ENCODE peak calls at places on chromosome 16, in six cellular contexts. S is psoas muscle, G is breast epithelium, E is pancreas, Q is tibial nerve, L is K562. C is an unnamed sample. For H3K9me3, the result is how much of the 10 kb centered on the place peaks cover.

GRCh38 chr16:85171809-85172464 is 59.7 kb upstream of the CIBAR2 start:
- DNase-seq in G (no peak), E (no peak), S (peak), Q (no peak), L (no peak), C (peak)

GRCh38 chr16:275041-275621 is 613 bp downstream of the RGS11 start:
- DNase-seq in G (no peak), E (no peak), S (no peak), L (no peak), Q (no peak), C (no peak)

GRCh38 chr16:65038125-65038524 is 83.7 kb downstream of the CDH11 start:
- DNase-seq in Q (no peak), E (no peak), S (no peak), G (no peak), L (no peak), C (no peak)

GRCh38 chr16:75288596-75289120 is 37.2 kb upstream of the BCAR1 start:
- DNase-seq in L (no peak), G (no peak), S (no peak), E (no peak), Q (no peak), C (no peak)

GRCh38 chr16:66326995-66327513 is 39.4 kb upstream of the CDH5 start:
- DNase-seq in Q (no peak), S (no peak), G (no peak), L (peak), E (peak), C (peak)

GRCh38 chr16:53159781-53160436 is 105.1 kb downstream of the CHD9 start:
- DNase-seq in L (peak), E (no peak), G (no peak), S (no peak), Q (no peak), C (peak)

GRCh38 chr16:74487634-74488495 is 66.6 kb upstream of the CLEC18B start:
- DNase-seq in E (no peak), Q (no peak), S (no peak), G (no peak), L (no peak), C (no peak)

GRCh38 chr16:67546761-67547422 is 15.4 kb upstream of the CTCF start:
- DNase-seq in G (peak), S (peak), Q (peak), E (peak), L (peak), C (peak)

GRCh38 chr16:22678311-22678710 is 135.7 kb upstream of the HS3ST2 start:
- DNase-seq in S (no peak), Q (no peak), E (no peak), L (no peak), G (no peak), C (no peak)

GRCh38 chr16:89354325-89354724 is 136.0 kb downstream of the ANKRD11 start:
- DNase-seq in L (no peak), S (peak), Q (no peak), E (peak), G (no peak), C (no peak)

GRCh38 chr16:89847056-89847929 is 19.0 kb downstream of the SPIRE2 start:
- DNase-seq in G (no peak), E (no peak), Q (no peak), S (no peak), L (no peak), C (peak)

GRCh38 chr16:53933407-53933806 is 229.5 kb downstream of the FTO start:
- DNase-seq in S (no peak), Q (no peak), E (no peak), L (no peak), G (no peak), C (no peak)

GRCh38 chr16:55499951-55500350 is 8.9 kb upstream of the LPCAT2 start:
- DNase-seq in E (no peak), L (no peak), G (peak), Q (no peak), S (no peak), C (peak)

GRCh38 chr16:4172070-4172469 is 55.8 kb upstream of the ADCY9 start:
- DNase-seq in Q (no peak), E (no peak), G (no peak), S (no peak), L (no peak), C (no peak)

GRCh38 chr16:20315764-20316163 is 11.5 kb downstream of the GP2 start:
- DNase-seq in L (no peak), G (no peak), E (no peak), Q (no peak), S (no peak), C (no peak)

GRCh38 chr16:66961065-66961744 is at the start of gene CES3:
- DNase-seq in G (no peak), Q (no peak), S (peak), E (peak), L (peak), C (peak)

GRCh38 chr16:71340406-71340805 is 18.1 kb upstream of the CALB2 start:
- DNase-seq in L (no peak), G (no peak), S (no peak), E (no peak), Q (no peak), C (no peak)

GRCh38 chr16:17939052-17939673 is 397.4 kb downstream of the NPIPA8 start:
- DNase-seq in E (no peak), Q (no peak), G (no peak), L (no peak), S (no peak), C (no peak)

GRCh38 chr16:86880316-86881117 is 302.2 kb downstream of the FOXL1 start:
- DNase-seq in L (no peak), E (no peak), G (no peak), Q (no peak), S (no peak), C (no peak)

GRCh38 chr16:12386076-12386641 is 409.6 kb downstream of the SNX29 start:
- DNase-seq in E (no peak), Q (no peak), G (no peak), L (no peak), S (no peak), C (no peak)

GRCh38 chr16:87607223-87607622 is 4.9 kb downstream of the JPH3 start:
- DNase-seq in S (no peak), G (no peak), Q (no peak), L (peak), E (no peak), C (no peak)

GRCh38 chr16:89027281-89027680 is 50.3 kb upstream of the CBFA2T3 start:
- DNase-seq in Q (no peak), S (no peak), L (no peak), E (no peak), G (no peak), C (no peak)

GRCh38 chr16:87723224-87723619 is 42.6 kb downstream of the KLHDC4 start:
- DNase-seq in S (peak), Q (peak), G (no peak), E (peak), L (peak), C (peak)

GRCh38 chr16:89378947-89379771 is 111.2 kb downstream of the ANKRD11 start:
- DNase-seq in E (no peak), L (no peak), S (peak), Q (no peak), G (no peak), C (no peak)

GRCh38 chr16:24378999-24379398 is 122.9 kb downstream of the CACNG3 start:
- DNase-seq in G (no peak), Q (no peak), E (no peak), S (no peak), L (no peak), C (no peak)
- H3K9me3 ChIP-seq in G (half or more), Q (under half), E (under half), S (under half), L (under half), C (under half)

GRCh38 chr16:57484515-57485005 is 1.7 kb downstream of the DOK4 start:
- DNase-seq in S (no peak), L (no peak), E (no peak), G (no peak), Q (no peak), C (no peak)
- H3K9me3 ChIP-seq in S (under half), L (under half), E (under half), G (under half), Q (under half), C (under half)

GRCh38 chr16:31893824-31894223 is 20.2 kb downstream of the ZNF267 start:
- DNase-seq in E (no peak), S (no peak), Q (no peak), G (no peak), L (no peak), C (no peak)
- H3K9me3 ChIP-seq in E (under half), S (under half), Q (under half), G (under half), L (half or more), C (under half)

GRCh38 chr16:35377142-35377541 is 1917.7 kb downstream of the TP53TG3F start:
- DNase-seq in S (no peak), G (no peak), E (no peak), L (no peak), Q (no peak), C (no peak)
- H3K9me3 ChIP-seq in S (under half), G (under half), E (under half), L (under half), Q (under half), C (under half)

DNA sequence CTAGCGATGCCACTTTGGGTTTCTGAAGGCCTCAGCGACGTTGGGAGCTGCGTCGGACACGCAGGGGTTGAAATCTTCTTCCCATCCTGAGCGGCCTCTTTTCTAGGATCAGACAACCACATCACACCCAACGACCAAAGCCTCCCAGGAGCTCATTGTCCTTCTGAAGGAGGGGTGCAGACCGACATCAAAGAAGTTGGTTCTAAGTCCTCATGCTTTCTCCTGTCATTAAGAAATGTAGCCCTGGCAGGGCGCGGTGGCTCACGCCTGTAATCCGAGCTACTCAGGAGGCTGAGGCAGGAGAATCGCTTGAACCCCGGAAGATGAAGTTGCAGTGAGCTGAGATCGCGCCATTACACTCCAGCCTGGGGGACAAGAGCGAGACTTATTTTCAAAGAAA is 1681.9 kb downstream of the TP53TG3F start:
- DNase-seq in S (no peak), E (no peak), Q (no peak), G (no peak), L (no peak), C (no peak)
- H3K9me3 ChIP-seq in S (under half), E (under half), Q (under half), G (half or more), L (under half), C (under half)

DNA sequence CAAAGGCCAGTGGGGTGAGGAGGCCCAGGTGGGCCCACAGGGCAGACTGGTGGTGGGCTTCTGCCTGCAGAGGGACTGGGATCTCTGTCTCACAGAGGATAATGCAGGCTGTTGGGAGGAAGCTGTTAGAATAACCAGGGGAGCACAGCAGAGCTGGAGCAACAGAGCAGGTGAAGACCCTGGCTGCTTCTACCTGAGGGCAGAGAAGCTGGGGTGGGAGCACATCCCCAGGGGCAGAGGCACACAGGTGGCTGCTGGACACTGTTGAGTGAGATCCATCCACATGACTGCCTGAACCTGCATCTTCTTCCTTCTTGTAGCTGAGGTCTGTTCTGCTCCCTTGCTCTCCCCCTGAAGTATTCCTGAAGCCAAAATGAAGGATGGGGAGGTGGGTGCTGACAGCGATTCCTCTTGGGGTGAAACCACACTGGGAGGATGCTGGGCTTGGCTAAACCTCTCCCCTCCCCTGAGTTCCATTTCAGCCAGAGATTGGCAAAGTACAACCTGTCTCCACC is 1725.0 kb downstream of the TP53TG3F start:
- DNase-seq in L (no peak), S (no peak), Q (no peak), E (no peak), G (no peak), C (no peak)
- H3K9me3 ChIP-seq in L (under half), S (under half), Q (under half), E (under half), G (under half), C (under half)

DNA sequence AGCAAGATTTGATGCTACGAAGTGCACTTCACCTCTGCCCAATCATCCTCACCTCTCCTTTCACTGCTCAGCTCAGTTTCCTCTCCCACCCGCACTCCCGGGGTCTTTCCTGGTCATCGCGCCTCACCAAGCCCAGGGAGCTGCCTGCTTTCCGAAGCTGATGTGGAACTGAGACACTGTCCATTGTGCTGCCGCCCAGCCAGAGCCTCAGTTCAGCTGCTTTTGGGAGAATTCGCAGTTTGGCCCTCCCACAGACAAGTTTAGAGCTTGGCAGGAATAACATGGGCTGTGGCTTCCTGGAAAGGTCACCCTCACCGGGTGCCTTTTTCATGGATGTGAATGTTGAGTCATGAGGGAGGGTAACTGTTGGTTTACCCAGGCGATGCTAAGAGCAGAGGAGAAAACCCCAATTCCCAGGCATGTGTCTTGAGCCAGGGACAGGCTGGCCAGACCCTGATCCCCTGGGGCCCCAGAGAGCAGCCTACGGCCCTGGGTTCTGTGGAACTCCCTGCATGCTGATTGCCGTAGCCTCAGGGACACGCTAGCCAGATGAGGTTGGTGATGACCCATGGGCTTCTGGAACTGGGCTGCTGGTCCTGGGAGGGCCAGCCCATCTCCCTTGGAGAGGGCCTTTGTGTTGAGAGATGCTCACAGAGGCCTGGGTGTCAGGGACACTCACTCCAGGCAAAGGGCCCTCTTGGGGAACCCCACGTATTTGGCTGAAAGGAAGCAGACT is 1687.5 kb downstream of the TP53TG3F start:
- DNase-seq in L (no peak), G (no peak), E (no peak), S (no peak), Q (no peak), C (no peak)
- H3K9me3 ChIP-seq in L (under half), G (half or more), E (under half), S (under half), Q (under half), C (under half)